ENCODE peak calls at places on chromosome 7, in six cellular contexts. One of them, this sample, is unnamed.

GRCh38 chr7:145868935-145869334 is 247.7 kb upstream of the CNTNAP2 start:
- DNase-seq in left lung: no peak
- DNase-seq in naive thymus-derived CD4-positive, alpha-beta T cell: no peak
- DNase-seq in RWPE1: no peak
- DNase-seq in PC-9: no peak
- DNase-seq in AG04450: no peak
- DNase-seq in this sample: no peak

GRCh38 chr7:93902777-93903423 is 3.5 kb upstream of the GNGT1 start:
- DNase-seq in naive thymus-derived CD4-positive, alpha-beta T cell: no peak
- DNase-seq in PC-9: no peak
- DNase-seq in RWPE1: peak
- DNase-seq in AG04450: peak
- DNase-seq in left lung: no peak
- DNase-seq in this sample: no peak

GRCh38 chr7:33868151-33868550 is 37.2 kb upstream of the BMPER start:
- DNase-seq in PC-9: no peak
- DNase-seq in left lung: no peak
- DNase-seq in RWPE1: no peak
- DNase-seq in naive thymus-derived CD4-positive, alpha-beta T cell: no peak
- DNase-seq in AG04450: no peak
- DNase-seq in this sample: no peak

GRCh38 chr7:494261-494687 is 25.4 kb downstream of the PDGFA start:
- DNase-seq in PC-9: no peak
- DNase-seq in RWPE1: peak
- DNase-seq in naive thymus-derived CD4-positive, alpha-beta T cell: no peak
- DNase-seq in AG04450: no peak
- DNase-seq in left lung: peak
- DNase-seq in this sample: peak

GRCh38 chr7:2521952-2522591 is 2.5 kb downstream of the LFNG start:
- DNase-seq in PC-9: peak
- DNase-seq in RWPE1: no peak
- DNase-seq in left lung: peak
- DNase-seq in AG04450: no peak
- DNase-seq in naive thymus-derived CD4-positive, alpha-beta T cell: no peak
- DNase-seq in this sample: peak

GRCh38 chr7:111138196-111138569 is 47.3 kb downstream of the LRRN3 start:
- DNase-seq in PC-9: peak
- DNase-seq in left lung: no peak
- DNase-seq in naive thymus-derived CD4-positive, alpha-beta T cell: peak
- DNase-seq in AG04450: no peak
- DNase-seq in RWPE1: no peak
- DNase-seq in this sample: peak

GRCh38 chr7:74141705-74142104 is 32.5 kb upstream of the EIF4H start:
- DNase-seq in PC-9: peak
- DNase-seq in left lung: no peak
- DNase-seq in naive thymus-derived CD4-positive, alpha-beta T cell: no peak
- DNase-seq in AG04450: no peak
- DNase-seq in RWPE1: peak
- DNase-seq in this sample: no peak

GRCh38 chr7:139721417-139721816 is 56.4 kb downstream of the HIPK2 start:
- DNase-seq in left lung: no peak
- DNase-seq in PC-9: no peak
- DNase-seq in AG04450: no peak
- DNase-seq in RWPE1: no peak
- DNase-seq in naive thymus-derived CD4-positive, alpha-beta T cell: no peak
- DNase-seq in this sample: no peak

GRCh38 chr7:103113164-103113563 is 35.7 kb downstream of the NAPEPLD start:
- DNase-seq in RWPE1: peak
- DNase-seq in AG04450: peak
- DNase-seq in left lung: no peak
- DNase-seq in naive thymus-derived CD4-positive, alpha-beta T cell: no peak
- DNase-seq in PC-9: peak
- DNase-seq in this sample: no peak

GRCh38 chr7:98285132-98286092 is 3.9 kb downstream of the BRI3 start:
- DNase-seq in PC-9: no peak
- DNase-seq in left lung: no peak
- DNase-seq in naive thymus-derived CD4-positive, alpha-beta T cell: no peak
- DNase-seq in RWPE1: no peak
- DNase-seq in AG04450: no peak
- DNase-seq in this sample: no peak

GRCh38 chr7:73900286-73900685 is 39.3 kb downstream of the TMEM270 start:
- DNase-seq in RWPE1: no peak
- DNase-seq in left lung: no peak
- DNase-seq in PC-9: no peak
- DNase-seq in naive thymus-derived CD4-positive, alpha-beta T cell: no peak
- DNase-seq in AG04450: no peak
- DNase-seq in this sample: no peak

GRCh38 chr7:45646996-45647411 is 72.8 kb downstream of the ADCY1 start:
- DNase-seq in AG04450: no peak
- DNase-seq in left lung: no peak
- DNase-seq in PC-9: no peak
- DNase-seq in RWPE1: no peak
- DNase-seq in naive thymus-derived CD4-positive, alpha-beta T cell: no peak
- DNase-seq in this sample: no peak

GRCh38 chr7:75985518-75986146 is 8.8 kb downstream of the TMEM120A start:
- DNase-seq in RWPE1: no peak
- DNase-seq in PC-9: no peak
- DNase-seq in left lung: no peak
- DNase-seq in naive thymus-derived CD4-positive, alpha-beta T cell: no peak
- DNase-seq in AG04450: no peak
- DNase-seq in this sample: peak

GRCh38 chr7:120867932-120868331 is 10.0 kb upstream of the TSPAN12 start:
- DNase-seq in PC-9: no peak
- DNase-seq in AG04450: no peak
- DNase-seq in left lung: no peak
- DNase-seq in RWPE1: no peak
- DNase-seq in naive thymus-derived CD4-positive, alpha-beta T cell: no peak
- DNase-seq in this sample: no peak

GRCh38 chr7:155796381-155797261 is 15.6 kb downstream of the SHH start:
- DNase-seq in left lung: peak
- DNase-seq in AG04450: no peak
- DNase-seq in naive thymus-derived CD4-positive, alpha-beta T cell: peak
- DNase-seq in RWPE1: peak
- DNase-seq in PC-9: peak
- DNase-seq in this sample: peak

GRCh38 chr7:95446618-95447017 is 11.8 kb upstream of the PON2 start:
- DNase-seq in AG04450: no peak
- DNase-seq in RWPE1: no peak
- DNase-seq in PC-9: no peak
- DNase-seq in left lung: no peak
- DNase-seq in naive thymus-derived CD4-positive, alpha-beta T cell: no peak
- DNase-seq in this sample: no peak

GRCh38 chr7:102236102-102236501 is 50.6 kb upstream of the SH2B2 start:
- DNase-seq in RWPE1: no peak
- DNase-seq in AG04450: no peak
- DNase-seq in naive thymus-derived CD4-positive, alpha-beta T cell: no peak
- DNase-seq in left lung: no peak
- DNase-seq in PC-9: no peak
- DNase-seq in this sample: no peak

GRCh38 chr7:141649865-141650499 is 52.0 kb downstream of the DENND11 start:
- DNase-seq in RWPE1: peak
- DNase-seq in naive thymus-derived CD4-positive, alpha-beta T cell: peak
- DNase-seq in PC-9: peak
- DNase-seq in left lung: no peak
- DNase-seq in AG04450: peak
- DNase-seq in this sample: no peak

GRCh38 chr7:43307522-43307921 is 195.1 kb downstream of the HECW1 start:
- DNase-seq in RWPE1: no peak
- DNase-seq in left lung: no peak
- DNase-seq in AG04450: no peak
- DNase-seq in naive thymus-derived CD4-positive, alpha-beta T cell: no peak
- DNase-seq in PC-9: no peak
- DNase-seq in this sample: no peak

GRCh38 chr7:101677421-101678137 is 48.5 kb upstream of the MYL10 start:
- DNase-seq in naive thymus-derived CD4-positive, alpha-beta T cell: no peak
- DNase-seq in RWPE1: no peak
- DNase-seq in PC-9: no peak
- DNase-seq in left lung: no peak
- DNase-seq in AG04450: no peak
- DNase-seq in this sample: no peak

GRCh38 chr7:105766421-105767191 is 109.8 kb downstream of the ATXN7L1 start:
- DNase-seq in AG04450: no peak
- DNase-seq in naive thymus-derived CD4-positive, alpha-beta T cell: no peak
- DNase-seq in PC-9: no peak
- DNase-seq in left lung: no peak
- DNase-seq in RWPE1: no peak
- DNase-seq in this sample: no peak

GRCh38 chr7:88312061-88312663 is 5.5 kb upstream of the STEAP4 start:
- DNase-seq in AG04450: no peak
- DNase-seq in RWPE1: peak
- DNase-seq in left lung: no peak
- DNase-seq in PC-9: no peak
- DNase-seq in naive thymus-derived CD4-positive, alpha-beta T cell: no peak
- DNase-seq in this sample: no peak

GRCh38 chr7:16702433-16702832 is 51.1 kb upstream of the TSPAN13 start:
- DNase-seq in naive thymus-derived CD4-positive, alpha-beta T cell: no peak
- DNase-seq in left lung: no peak
- DNase-seq in PC-9: no peak
- DNase-seq in AG04450: no peak
- DNase-seq in RWPE1: no peak
- DNase-seq in this sample: no peak

GRCh38 chr7:23955145-23955544 is 245.1 kb downstream of the STK31 start:
- DNase-seq in left lung: no peak
- DNase-seq in PC-9: no peak
- DNase-seq in AG04450: no peak
- DNase-seq in RWPE1: no peak
- DNase-seq in naive thymus-derived CD4-positive, alpha-beta T cell: no peak
- DNase-seq in this sample: no peak

GRCh38 chr7:1123721-1124120 is 35.8 kb downstream of the GPER1 start:
- DNase-seq in naive thymus-derived CD4-positive, alpha-beta T cell: no peak
- DNase-seq in RWPE1: no peak
- DNase-seq in left lung: peak
- DNase-seq in AG04450: peak
- DNase-seq in PC-9: no peak
- DNase-seq in this sample: peak

GRCh38 chr7:604038-604883 is 84.6 kb upstream of the PDGFA start:
- DNase-seq in AG04450: no peak
- DNase-seq in RWPE1: no peak
- DNase-seq in PC-9: peak
- DNase-seq in left lung: peak
- DNase-seq in naive thymus-derived CD4-positive, alpha-beta T cell: peak
- DNase-seq in this sample: peak

GRCh38 chr7:31051598-31052503 is at the start of gene ADCYAP1R1:
- DNase-seq in PC-9: no peak
- DNase-seq in RWPE1: no peak
- DNase-seq in left lung: no peak
- DNase-seq in AG04450: no peak
- DNase-seq in naive thymus-derived CD4-positive, alpha-beta T cell: no peak
- DNase-seq in this sample: no peak
- H3K27ac ChIP-seq in PC-9: no peak
- H3K27ac ChIP-seq in RWPE1: no peak
- H3K27ac ChIP-seq in left lung: no peak
- H3K27ac ChIP-seq in AG04450: no peak
- H3K27ac ChIP-seq in naive thymus-derived CD4-positive, alpha-beta T cell: no peak
- H3K27ac ChIP-seq in this sample: no peak

DNA sequence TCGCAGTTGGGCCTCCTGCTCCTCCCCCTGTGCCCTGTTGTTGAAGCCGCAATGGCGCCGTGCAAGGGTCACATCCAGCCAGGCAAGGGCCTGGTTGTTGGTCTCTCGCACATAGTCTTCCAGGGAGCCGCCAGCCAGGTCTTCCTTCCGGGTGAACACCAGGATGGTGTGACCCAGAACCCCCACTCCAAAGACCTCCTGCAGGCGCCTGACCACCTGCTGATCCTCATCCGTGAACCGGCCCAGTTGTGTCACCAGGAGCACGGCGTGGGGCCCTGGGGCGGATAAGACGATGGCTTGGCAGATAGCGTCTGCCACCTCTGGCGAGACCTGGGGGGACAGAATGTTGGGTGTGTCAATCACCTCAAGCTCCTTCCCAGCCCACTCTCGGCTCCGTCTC is 4.2 kb downstream of the GIMAP6 start:
- DNase-seq in PC-9: no peak
- DNase-seq in AG04450: no peak
- DNase-seq in naive thymus-derived CD4-positive, alpha-beta T cell: no peak
- DNase-seq in RWPE1: no peak
- DNase-seq in left lung: no peak
- DNase-seq in this sample: no peak
- H3K27ac ChIP-seq in PC-9: no peak
- H3K27ac ChIP-seq in AG04450: no peak
- H3K27ac ChIP-seq in naive thymus-derived CD4-positive, alpha-beta T cell: peak
- H3K27ac ChIP-seq in RWPE1: no peak
- H3K27ac ChIP-seq in left lung: peak
- H3K27ac ChIP-seq in this sample: no peak

GRCh38 chr7:104124893-104125292 is 82.9 kb downstream of the ORC5 start:
- DNase-seq in RWPE1: no peak
- DNase-seq in AG04450: no peak
- DNase-seq in naive thymus-derived CD4-positive, alpha-beta T cell: no peak
- DNase-seq in PC-9: no peak
- DNase-seq in left lung: no peak
- DNase-seq in this sample: no peak
- H3K27ac ChIP-seq in RWPE1: no peak
- H3K27ac ChIP-seq in AG04450: no peak
- H3K27ac ChIP-seq in naive thymus-derived CD4-positive, alpha-beta T cell: no peak
- H3K27ac ChIP-seq in PC-9: no peak
- H3K27ac ChIP-seq in left lung: no peak
- H3K27ac ChIP-seq in this sample: no peak

GRCh38 chr7:112497481-112497880 is 16.7 kb downstream of the LSMEM1 start:
- DNase-seq in left lung: no peak
- DNase-seq in PC-9: no peak
- DNase-seq in RWPE1: no peak
- DNase-seq in AG04450: no peak
- DNase-seq in naive thymus-derived CD4-positive, alpha-beta T cell: no peak
- DNase-seq in this sample: no peak

GRCh38 chr7:112500619-112501018 is 19.8 kb downstream of the LSMEM1 start:
- DNase-seq in AG04450: no peak
- DNase-seq in naive thymus-derived CD4-positive, alpha-beta T cell: no peak
- DNase-seq in PC-9: no peak
- DNase-seq in RWPE1: no peak
- DNase-seq in left lung: no peak
- DNase-seq in this sample: no peak

GRCh38 chr7:112495156-112495788 is 14.5 kb downstream of the LSMEM1 start:
- DNase-seq in RWPE1: no peak
- DNase-seq in left lung: no peak
- DNase-seq in PC-9: no peak
- DNase-seq in naive thymus-derived CD4-positive, alpha-beta T cell: no peak
- DNase-seq in AG04450: no peak
- DNase-seq in this sample: no peak

GRCh38 chr7:112492165-112492564 is 11.4 kb downstream of the LSMEM1 start:
- DNase-seq in left lung: no peak
- DNase-seq in AG04450: no peak
- DNase-seq in RWPE1: no peak
- DNase-seq in naive thymus-derived CD4-positive, alpha-beta T cell: no peak
- DNase-seq in PC-9: no peak
- DNase-seq in this sample: no peak

DNA sequence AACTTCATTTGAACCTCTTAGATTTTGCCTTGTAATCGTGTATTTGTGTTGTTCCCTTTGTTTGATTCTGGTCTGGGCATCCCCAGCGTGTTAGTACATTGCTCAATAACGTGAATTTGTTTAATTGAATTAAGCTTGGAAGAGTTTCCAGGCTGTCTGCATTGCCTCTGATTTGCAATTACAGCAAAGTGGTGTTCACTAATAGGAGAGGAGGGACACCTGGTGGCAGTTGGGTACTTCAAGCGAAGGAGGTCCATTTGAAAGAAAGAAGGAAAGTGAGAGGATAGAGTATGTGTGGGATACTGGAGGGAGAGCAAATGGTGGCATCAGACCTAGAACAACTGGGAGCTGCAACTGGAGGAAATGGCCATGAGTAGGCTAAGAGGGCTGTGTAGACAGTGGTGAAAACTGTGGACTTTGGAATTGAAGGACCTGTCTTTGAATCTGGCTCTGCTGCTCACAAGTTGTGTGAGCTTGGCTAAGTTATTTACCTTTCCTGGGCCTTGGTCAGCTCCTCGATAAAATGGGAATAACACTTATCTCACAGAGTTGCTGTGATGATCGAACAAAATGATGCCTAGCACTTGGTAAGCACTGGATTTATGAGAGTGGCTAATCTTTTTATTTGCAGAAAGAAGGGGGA is 15.2 kb downstream of the LSMEM1 start:
- DNase-seq in AG04450: no peak
- DNase-seq in RWPE1: peak
- DNase-seq in PC-9: peak
- DNase-seq in left lung: no peak
- DNase-seq in naive thymus-derived CD4-positive, alpha-beta T cell: peak
- DNase-seq in this sample: no peak
- H3K27ac ChIP-seq in AG04450: no peak
- H3K27ac ChIP-seq in RWPE1: no peak
- H3K27ac ChIP-seq in PC-9: no peak
- H3K27ac ChIP-seq in left lung: no peak
- H3K27ac ChIP-seq in naive thymus-derived CD4-positive, alpha-beta T cell: no peak
- H3K27ac ChIP-seq in this sample: no peak

This sample was measured in lower lobe of right lung.